ENCODE peak calls at places on chromosomes 6 and 20, in six cellular contexts. P is breast epithelium, J is neural progenitor cell, F is Calu3, A is NCI-H82, N is astrocyte of the spinal cord. T is an unnamed sample.

GRCh38 chr6:34518669-34519365 is 37.3 kb downstream of the SPDEF start:
- DNase-seq in P (no peak), J (no peak), F (no peak), A (no peak), N (no peak), T (no peak)

GRCh38 chr20:22374678-22375590 is 209.4 kb downstream of the FOXA2 start:
- DNase-seq in P (no peak), J (no peak), F (no peak), A (no peak), N (peak; percentile 57), T (no peak)

GRCh38 chr20:59987135-59987534 is 28.9 kb downstream of the CDH26 start:
- DNase-seq in P (no peak), J (no peak), F (no peak), A (peak; percentile 70), N (no peak), T (no peak)

GRCh38 chr20:20150241-20150640 is 97.9 kb downstream of the CFAP61 start:
- DNase-seq in P (no peak), J (no peak), F (no peak), A (no peak), N (no peak), T (no peak)

GRCh38 chr6:3229566-3230274 is 2.3 kb upstream of the TUBB2B start:
- DNase-seq in P (no peak), J (peak; percentile 75), F (no peak), A (peak; percentile 68), N (no peak), T (peak; percentile 56)

GRCh38 chr20:57434390-57434700 is 43.1 kb downstream of the RBM38 start:
- DNase-seq in P (no peak), J (peak; percentile 36), F (no peak), A (no peak), N (no peak), T (no peak)

GRCh38 chr6:2783188-2783957 is 18.2 kb downstream of the WRNIP1 start:
- DNase-seq in P (no peak), J (peak; percentile 30), F (no peak), A (peak; percentile 83), N (peak; percentile 11), T (no peak)

GRCh38 chr6:138416201-138416600 is 12.2 kb downstream of the HEBP2 start:
- DNase-seq in P (no peak), J (no peak), F (no peak), A (no peak), N (no peak), T (no peak)

GRCh38 chr20:56383334-56383733 is 8.7 kb downstream of the AURKA start:
- DNase-seq in P (no peak), J (no peak), F (no peak), A (no peak), N (no peak), T (no peak)

GRCh38 chr6:149134531-149134933 is 183.0 kb upstream of the TAB2 start:
- DNase-seq in P (no peak), J (no peak), F (no peak), A (no peak), N (peak; percentile 69), T (no peak)

GRCh38 chr20:14193885-14194284 is 143.5 kb downstream of the FLRT3 start:
- DNase-seq in P (no peak), J (peak; percentile 22), F (no peak), A (peak; percentile 15), N (no peak), T (no peak)

GRCh38 chr6:117494694-117495318 is 12.3 kb downstream of the DCBLD1 start:
- DNase-seq in P (no peak), J (no peak), F (no peak), A (no peak), N (no peak), T (no peak)

GRCh38 chr20:33027769-33028751 is 3.4 kb upstream of the BPIFB6 start:
- DNase-seq in P (no peak), J (no peak), F (no peak), A (no peak), N (no peak), T (no peak)

GRCh38 chr20:24546232-24546892 is 76.9 kb downstream of the SYNDIG1 start:
- DNase-seq in P (no peak), J (no peak), F (no peak), A (no peak), N (no peak), T (no peak)

GRCh38 chr6:36662827-36663256 is 15.7 kb upstream of the CDKN1A start:
- DNase-seq in P (no peak), J (no peak), F (no peak), A (no peak), N (no peak), T (no peak)

GRCh38 chr6:157521665-157522335 is 140.8 kb downstream of the ZDHHC14 start:
- DNase-seq in P (no peak), J (no peak), F (no peak), A (no peak), N (no peak), T (no peak)

T was measured in mucosa of descending colon.